ENCODE peak calls at places on chromosomes 16 and 17, in ten cellular contexts. A is ovary, N is suprapubic skin, Z is HepG2, F is uterus, U is transverse colon, L is IMR-90, J is Peyer's patch, G is A549, P is adrenal gland. W is an unnamed sample.
A peak's percentile ranks its signal among the peaks of the same experiment; 100 is the strongest.

GRCh38 chr16:11297492-11298142 is 16.5 kb upstream of the PRM1 start:
- DNase-seq in Z (peak; percentile 67), G (no peak), U (peak; percentile 84), L (peak; percentile 70), A (peak; percentile 58), F (peak; percentile 58), P (peak; percentile 42), N (peak; percentile 69), J (peak; percentile 94), W (peak; percentile 92)

GRCh38 chr17:57518587-57519118 is 226.4 kb downstream of the CCDC182 start:
- DNase-seq in P (no peak), N (no peak), J (no peak), L (no peak), A (no peak), G (no peak), F (no peak), Z (no peak), U (no peak), W (peak; percentile 91)

GRCh38 chr17:27491713-27492190 is 35.5 kb downstream of the KSR1 start:
- DNase-seq in G (no peak), U (no peak), N (no peak), Z (no peak), P (no peak), J (no peak), A (no peak), F (no peak), L (no peak), W (no peak)

GRCh38 chr16:13291934-13292333 is 390.5 kb downstream of the SHISA9 start:
- DNase-seq in G (no peak), A (no peak), N (no peak), J (no peak), U (no peak), Z (no peak), P (no peak), F (no peak), L (no peak), W (no peak)

GRCh38 chr17:58330997-58331814 is 2.6 kb upstream of the TSPOAP1 start:
- DNase-seq in L (no peak), G (no peak), A (no peak), F (no peak), J (peak; percentile 88), P (no peak), N (no peak), Z (no peak), U (peak; percentile 66), W (no peak)

GRCh38 chr17:17983776-17984175 is 11.1 kb downstream of the DRC3 start:
- DNase-seq in J (no peak), L (no peak), A (no peak), G (no peak), Z (no peak), F (no peak), U (no peak), N (no peak), P (no peak), W (no peak)

GRCh38 chr16:56311208-56312027 is 113.9 kb downstream of the AMFR start:
- DNase-seq in L (no peak), P (no peak), A (no peak), G (no peak), N (no peak), J (no peak), Z (no peak), F (no peak), U (no peak), W (no peak)

GRCh38 chr16:275041-275621 is 613 bp downstream of the RGS11 start:
- DNase-seq in J (no peak), L (no peak), G (no peak), A (no peak), F (no peak), N (no peak), Z (no peak), P (no peak), U (no peak), W (no peak)

GRCh38 chr17:71849783-71850768 is 270.7 kb upstream of the SOX9 start:
- DNase-seq in A (no peak), J (no peak), Z (no peak), L (no peak), N (no peak), P (no peak), G (no peak), U (no peak), F (no peak), W (no peak)

GRCh38 chr16:31265329-31266245 is 5.8 kb downstream of the ITGAM start:
- DNase-seq in A (no peak), N (no peak), F (no peak), U (no peak), G (peak; percentile 95), Z (no peak), L (peak; percentile 60), P (no peak), J (peak; percentile 57), W (no peak)

GRCh38 chr17:17313350-17313991 is 10.3 kb downstream of the NT5M start:
- DNase-seq in P (peak; percentile 55), L (no peak), G (peak; percentile 85), J (peak; percentile 83), Z (peak; percentile 67), A (no peak), N (no peak), F (no peak), U (peak; percentile 70), W (peak; percentile 62)

DNA sequence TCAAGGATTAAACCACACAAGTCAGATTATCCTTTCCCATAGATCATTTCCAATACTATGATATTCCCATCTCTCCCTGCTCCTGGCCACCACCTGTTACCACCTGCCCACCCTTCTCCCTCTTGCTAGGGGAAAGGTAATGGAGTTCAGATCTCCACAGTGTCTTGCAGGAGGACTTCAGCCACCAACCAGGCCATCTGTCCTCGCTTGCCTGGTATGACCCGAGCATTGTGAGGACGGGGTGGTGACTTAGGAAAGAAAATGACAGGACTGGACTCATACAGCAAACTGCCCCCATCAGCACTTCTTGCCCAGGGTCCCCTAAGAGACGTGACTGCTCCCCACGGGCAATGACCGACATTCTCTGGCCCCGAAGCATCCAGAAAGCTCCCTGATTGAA is 10.8 kb downstream of the FKBP10 start:
- DNase-seq in P (no peak), G (no peak), N (no peak), Z (no peak), U (no peak), J (no peak), A (no peak), F (no peak), L (no peak), W (no peak)
- TF ChIP-seq POLR2A in P (no peak), G (no peak), N (no peak), Z (no peak), U (no peak), J (no peak), A (no peak), F (no peak), L (no peak), W (no peak)

DNA sequence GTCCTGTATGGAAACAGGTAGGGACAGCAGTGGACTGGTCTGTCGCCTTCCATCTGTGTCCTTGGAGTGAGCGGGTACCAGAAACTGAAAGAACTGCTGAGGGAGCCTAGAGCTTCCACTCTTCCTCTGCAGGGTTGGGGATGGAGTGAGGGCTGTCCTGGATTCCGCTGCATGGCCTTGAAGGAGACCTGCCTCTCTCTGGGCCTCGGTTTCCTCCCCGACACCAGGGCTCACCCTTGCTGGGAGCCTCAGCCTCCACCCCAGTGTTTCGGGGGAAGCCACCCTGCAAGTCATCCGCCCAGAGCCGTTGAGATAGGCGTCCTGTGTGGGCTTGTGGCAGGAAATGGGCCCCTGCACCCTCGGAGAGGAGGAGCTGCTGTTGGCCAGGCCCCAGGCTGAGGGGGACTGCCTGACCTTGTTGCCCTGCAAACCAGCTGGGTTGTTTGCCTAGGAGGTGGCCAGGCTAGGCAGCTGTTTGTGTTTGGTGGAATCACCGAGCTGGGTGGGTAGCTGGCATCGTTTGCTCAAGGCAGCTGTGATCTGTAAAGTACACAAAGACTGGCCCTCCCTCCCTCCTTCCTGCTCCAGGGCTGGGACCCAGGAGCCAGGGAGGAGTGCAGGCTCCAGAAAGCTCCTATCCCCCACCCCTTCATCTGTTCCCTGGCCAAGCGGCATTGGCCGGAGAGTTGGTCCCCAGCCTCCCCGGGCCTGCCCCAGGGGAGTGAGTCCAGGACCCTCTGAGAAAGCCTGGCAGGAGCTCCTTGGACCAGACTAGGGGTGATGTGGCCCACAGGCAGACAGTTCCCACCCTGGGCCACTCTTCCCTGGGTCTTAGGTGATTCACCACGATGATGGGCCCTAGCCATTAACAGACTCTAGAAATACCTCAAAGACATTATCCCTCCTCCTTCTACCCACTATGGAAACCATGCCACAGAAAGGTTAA is 1.3 kb downstream of the RAB37 start:
- DNase-seq in G (no peak), U (peak; percentile 76), J (peak; percentile 91), P (no peak), Z (peak; percentile 82), N (no peak), F (no peak), L (no peak), A (no peak), W (no peak)
- H3K4me3 ChIP-seq in G (peak overlapping the region; percentile 40), U (peak overlapping the region; percentile 38), J (peak overlapping the region; percentile 60), P (no peak overlapping the region), Z (peak overlapping the region; percentile 78), N (peak overlapping the region; percentile 43), F (no peak overlapping the region), L (no peak overlapping the region), A (no peak overlapping the region), W (no peak overlapping the region)

DNA sequence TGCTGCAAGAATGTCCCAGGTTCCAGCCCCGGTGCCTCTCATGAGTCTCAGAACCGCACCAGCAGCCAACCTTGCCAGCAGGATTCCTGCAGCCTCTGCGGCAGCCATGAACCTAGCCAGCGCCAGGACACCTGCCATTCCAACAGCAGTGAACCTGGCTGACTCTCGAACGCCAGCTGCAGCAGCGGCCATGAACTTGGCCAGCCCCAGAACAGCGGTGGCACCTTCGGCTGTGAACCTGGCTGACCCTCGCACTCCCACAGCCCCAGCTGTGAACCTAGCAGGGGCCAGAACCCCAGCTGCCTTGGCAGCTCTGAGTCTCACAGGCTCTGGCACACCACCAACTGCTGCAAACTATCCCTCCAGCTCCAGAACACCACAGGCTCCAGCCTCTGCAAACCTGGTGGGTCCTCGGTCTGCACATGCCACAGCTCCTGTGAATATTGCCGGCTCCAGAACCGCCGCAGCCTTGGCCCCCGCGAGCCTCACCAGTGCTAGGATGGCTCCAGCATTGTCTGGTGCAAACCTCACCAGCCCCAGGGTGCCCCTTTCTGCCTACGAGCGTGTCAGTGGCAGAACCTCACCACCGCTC is 9.8 kb downstream of the ELOB start:
- DNase-seq in Z (no peak), N (no peak), U (no peak), L (no peak), G (no peak), P (no peak), F (no peak), A (no peak), J (no peak), W (no peak)
- H3K27ac ChIP-seq in Z (no peak overlapping the region), N (no peak overlapping the region), U (no peak overlapping the region), L (no peak overlapping the region), G (no peak overlapping the region), P (no peak overlapping the region), F (no peak overlapping the region), A (no peak overlapping the region), J (no peak overlapping the region), W (no peak overlapping the region)

DNA sequence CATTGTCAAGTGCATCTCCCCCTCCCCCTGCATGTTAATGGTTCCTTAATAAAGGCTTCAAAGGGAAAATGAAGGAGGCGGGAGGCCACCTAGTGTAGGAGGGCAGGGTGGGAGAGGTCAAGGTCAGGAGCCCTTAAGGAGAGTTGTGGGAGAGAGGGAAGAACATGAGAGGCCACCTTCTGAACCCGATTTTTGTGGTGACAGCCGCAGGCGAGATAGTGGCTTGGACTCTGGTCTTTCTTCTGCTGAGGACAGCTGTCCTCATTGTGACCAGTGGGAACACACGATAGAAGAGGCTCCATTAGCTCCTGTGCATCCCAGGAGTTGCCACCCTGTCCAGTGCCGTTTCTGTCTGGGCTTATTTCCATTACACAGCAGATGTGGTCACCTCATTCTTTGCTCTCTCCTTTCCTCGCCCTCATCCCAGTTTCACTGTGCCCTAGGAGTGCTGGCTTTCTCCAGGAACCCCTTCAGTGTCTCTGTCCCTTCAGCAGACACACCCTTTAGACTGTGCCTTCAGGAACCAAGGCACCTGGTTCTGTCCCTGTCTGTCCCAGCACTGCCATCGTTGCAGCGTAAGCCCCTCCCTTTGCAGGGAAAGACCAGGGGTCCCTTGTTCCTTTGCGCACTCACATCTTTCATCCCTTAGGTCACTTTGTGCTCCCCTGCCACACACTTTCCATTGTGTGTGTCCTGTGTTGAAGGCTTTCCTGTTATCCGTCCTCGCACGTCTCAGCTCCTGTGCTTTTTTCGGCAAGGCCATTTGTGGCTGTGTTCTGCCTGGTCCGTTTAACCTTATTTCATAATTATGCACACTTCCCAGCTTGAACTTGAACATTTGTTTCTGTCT is 7.6 kb downstream of the SEC14L1 start:
- DNase-seq in P (no peak), G (no peak), L (no peak), Z (peak; percentile 54), F (no peak), U (no peak), J (no peak), N (no peak), A (no peak), W (no peak)
- TF ChIP-seq POLR2A in P (peak; percentile 40), G (no peak), L (no peak), Z (no peak), F (no peak), U (no peak), J (no peak), N (no peak), A (no peak), W (no peak)

W was measured in thyroid gland.